ENCODE peak calls at places on chromosomes 3 and 15, in six cellular contexts. H is uterus, G is upper lobe of left lung, O is adrenal gland, R is testis, D is stomach. P is an unnamed sample.

GRCh38 chr15:45187894-45188830 is at the start of gene SHF:
- DNase-seq in H (peak), G (no peak), O (peak), R (peak), D (peak), P (peak)

GRCh38 chr15:45113380-45113990 is 487 bp downstream of the DUOX2 start:
- DNase-seq in H (no peak), G (no peak), O (no peak), R (no peak), D (no peak), P (no peak)

GRCh38 chr3:129130291-129130813 is 8.7 kb upstream of the RAB43 start:
- DNase-seq in H (no peak), G (no peak), O (no peak), R (no peak), D (no peak), P (no peak)

GRCh38 chr3:107269081-107269480 is 108.2 kb upstream of the CCDC54 start:
- DNase-seq in H (no peak), G (no peak), O (no peak), R (no peak), D (no peak), P (no peak)

GRCh38 chr15:61182955-61183354 is 46.1 kb downstream of the RORA start:
- DNase-seq in H (no peak), G (no peak), O (no peak), R (no peak), D (no peak), P (no peak)

GRCh38 chr3:112632596-112632995 is 8.3 kb downstream of the CCDC80 start:
- DNase-seq in H (no peak), G (no peak), O (no peak), R (no peak), D (no peak), P (no peak)

GRCh38 chr15:65408370-65409283 is 14.1 kb downstream of the IGDCC4 start:
- DNase-seq in H (no peak), G (no peak), O (no peak), R (no peak), D (no peak), P (no peak)

GRCh38 chr15:31499236-31499952 is 172.8 kb downstream of the KLF13 start:
- DNase-seq in H (no peak), G (no peak), O (no peak), R (no peak), D (no peak), P (no peak)

GRCh38 chr3:126910231-126910630 is 72.7 kb upstream of the PLXNA1 start:
- DNase-seq in H (no peak), G (no peak), O (no peak), R (no peak), D (no peak), P (no peak)

GRCh38 chr15:68055224-68055705 is 1.1 kb downstream of the PIAS1 start:
- DNase-seq in H (no peak), G (no peak), O (peak), R (peak), D (no peak), P (peak)

GRCh38 chr3:46981932-46982471 is 2.5 kb downstream of the NBEAL2 start:
- DNase-seq in H (no peak), G (no peak), O (no peak), R (no peak), D (peak), P (no peak)

GRCh38 chr15:42194502-42194901 is 13.6 kb downstream of the VPS39 start:
- DNase-seq in H (no peak), G (no peak), O (peak), R (no peak), D (no peak), P (peak)

GRCh38 chr3:167736264-167736787 is 805 bp downstream of the SERPINI1 start:
- DNase-seq in H (no peak), G (no peak), O (no peak), R (no peak), D (no peak), P (no peak)

GRCh38 chr3:149342413-149343340 is 9.2 kb upstream of the TM4SF18 start:
- DNase-seq in H (no peak), G (no peak), O (no peak), R (no peak), D (no peak), P (no peak)

GRCh38 chr3:21543380-21544075 is 207.5 kb downstream of the ZNF385D start:
- DNase-seq in H (no peak), G (peak), O (no peak), R (no peak), D (no peak), P (no peak)

GRCh38 chr3:46561951-46562350 is 4.2 kb downstream of the LRRC2 start:
- DNase-seq in H (no peak), G (no peak), O (no peak), R (no peak), D (no peak), P (no peak)

GRCh38 chr3:163779396-163780344 is 1298.6 kb downstream of the SI start:
- DNase-seq in H (no peak), G (no peak), O (no peak), R (no peak), D (no peak), P (no peak)

GRCh38 chr3:61561374-61562041 is at the start of gene PTPRG:
- DNase-seq in H (peak), G (peak), O (peak), R (peak), D (peak), P (peak)

GRCh38 chr3:117444175-117444574 is 734.6 kb downstream of the TUSC7 start:
- DNase-seq in H (no peak), G (peak), O (no peak), R (no peak), D (no peak), P (no peak)

GRCh38 chr3:74592359-74592758 is 22.1 kb downstream of the CNTN3 start:
- DNase-seq in H (no peak), G (no peak), O (no peak), R (no peak), D (no peak), P (no peak)

GRCh38 chr3:176623751-176624150 is 573.5 kb downstream of the TBL1XR1 start:
- DNase-seq in H (no peak), G (no peak), O (no peak), R (no peak), D (no peak), P (no peak)

GRCh38 chr15:66594344-66594743 is 28.5 kb upstream of the LCTL start:
- DNase-seq in H (no peak), G (no peak), O (no peak), R (no peak), D (no peak), P (no peak)

GRCh38 chr15:67006089-67007065 is 59.0 kb upstream of the SMAD3 start:
- DNase-seq in H (no peak), G (no peak), O (no peak), R (no peak), D (no peak), P (no peak)

GRCh38 chr15:73927003-73927475 is 777 bp downstream of the LOXL1 start:
- DNase-seq in H (peak), G (peak), O (peak), R (peak), D (peak), P (peak)

DNA sequence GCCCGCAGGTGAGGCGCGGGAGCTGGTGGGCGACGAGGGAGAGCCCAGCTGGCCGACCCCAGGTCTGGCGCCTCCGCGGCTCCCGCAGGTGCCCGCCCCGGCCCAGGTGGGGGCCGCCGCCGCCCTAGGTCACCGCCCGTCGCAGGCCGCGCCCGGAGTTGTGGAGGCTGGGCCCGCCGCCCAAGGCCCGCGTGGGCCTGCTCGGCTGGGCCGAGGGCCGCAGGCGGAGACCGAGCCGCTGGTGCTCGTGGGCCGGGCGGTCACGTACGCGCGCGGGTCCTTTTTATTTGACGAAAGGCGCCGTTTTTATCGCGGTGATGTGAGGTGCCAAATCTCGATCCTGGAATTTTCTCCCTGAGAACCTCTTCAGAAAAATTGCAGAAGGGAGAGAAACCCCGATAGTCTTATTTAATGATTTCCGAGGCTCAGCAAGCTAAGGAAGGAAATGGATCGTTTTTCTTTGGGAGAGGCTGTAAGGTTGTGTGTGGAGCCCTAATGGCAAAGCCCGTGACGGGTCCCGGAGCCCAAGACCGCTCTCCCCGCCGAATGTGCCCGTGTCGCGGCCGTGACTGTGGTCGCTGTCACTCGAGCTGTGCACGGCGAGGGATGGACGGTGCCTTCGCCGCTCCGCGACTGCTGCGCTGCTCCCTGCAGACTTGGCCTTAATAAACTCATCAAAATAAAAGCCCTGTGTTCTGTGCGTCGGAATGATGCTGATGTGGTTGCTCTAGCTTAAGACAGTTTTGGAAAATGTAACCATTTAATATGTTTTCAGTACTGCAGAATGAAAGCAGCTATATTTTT is 603 bp downstream of the APPL1 start:
- DNase-seq in H (peak), G (peak), O (peak), R (peak), D (peak), P (peak)
- TF ChIP-seq POLR2A in H (no peak), G (no peak), O (peak), R (no peak), D (no peak), P (no peak)

GRCh38 chr3:37763338-37763737 is 98.3 kb upstream of the CTDSPL start:
- DNase-seq in H (no peak), G (no peak), O (no peak), R (no peak), D (no peak), P (no peak)

GRCh38 chr3:37766220-37766605 is 95.5 kb upstream of the CTDSPL start:
- DNase-seq in H (no peak), G (no peak), O (no peak), R (no peak), D (no peak), P (no peak)

GRCh38 chr3:37762698-37763097 is 99.0 kb upstream of the CTDSPL start:
- DNase-seq in H (no peak), G (no peak), O (peak), R (no peak), D (no peak), P (no peak)

GRCh38 chr3:37765591-37766219 is 96.0 kb upstream of the CTDSPL start:
- DNase-seq in H (peak), G (no peak), O (peak), R (peak), D (no peak), P (no peak)

DNA sequence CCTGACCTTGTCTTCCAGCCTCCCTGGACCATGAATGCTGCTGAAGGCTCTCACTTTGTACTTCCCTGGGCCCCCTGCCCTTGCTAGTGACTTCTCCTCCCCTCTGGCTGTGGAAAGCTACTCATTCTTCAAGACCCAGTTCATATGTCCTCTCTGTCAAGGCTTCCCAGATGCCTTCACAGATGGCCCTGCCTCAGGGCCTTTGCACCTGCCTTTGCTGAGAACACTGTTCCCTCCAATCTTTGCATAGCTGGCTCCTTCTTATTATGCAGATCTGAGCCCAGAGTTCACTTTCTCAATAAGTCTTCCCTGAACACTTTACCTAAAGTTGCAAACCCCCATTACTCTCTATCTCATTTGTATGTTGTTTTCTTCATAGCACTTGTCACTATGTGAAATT is 97.1 kb upstream of the CTDSPL start:
- DNase-seq in H (no peak), G (no peak), O (no peak), R (no peak), D (no peak), P (no peak)
- H3K27ac ChIP-seq in H (no peak), G (no peak), O (no peak), R (peak), D (peak), P (no peak)

GRCh38 chr3:39142067-39142466 is 11.3 kb downstream of the CSRNP1 start:
- DNase-seq in H (no peak), G (no peak), O (peak), R (no peak), D (peak), P (no peak)

GRCh38 chr3:39144748-39145380 is 8.5 kb downstream of the CSRNP1 start:
- DNase-seq in H (no peak), G (peak), O (no peak), R (no peak), D (no peak), P (no peak)

GRCh38 chr3:39146083-39146501 is 7.3 kb downstream of the CSRNP1 start:
- DNase-seq in H (no peak), G (no peak), O (peak), R (no peak), D (no peak), P (no peak)

GRCh38 chr3:39143051-39143885 is 10.1 kb downstream of the CSRNP1 start:
- DNase-seq in H (no peak), G (peak), O (peak), R (no peak), D (no peak), P (no peak)

DNA sequence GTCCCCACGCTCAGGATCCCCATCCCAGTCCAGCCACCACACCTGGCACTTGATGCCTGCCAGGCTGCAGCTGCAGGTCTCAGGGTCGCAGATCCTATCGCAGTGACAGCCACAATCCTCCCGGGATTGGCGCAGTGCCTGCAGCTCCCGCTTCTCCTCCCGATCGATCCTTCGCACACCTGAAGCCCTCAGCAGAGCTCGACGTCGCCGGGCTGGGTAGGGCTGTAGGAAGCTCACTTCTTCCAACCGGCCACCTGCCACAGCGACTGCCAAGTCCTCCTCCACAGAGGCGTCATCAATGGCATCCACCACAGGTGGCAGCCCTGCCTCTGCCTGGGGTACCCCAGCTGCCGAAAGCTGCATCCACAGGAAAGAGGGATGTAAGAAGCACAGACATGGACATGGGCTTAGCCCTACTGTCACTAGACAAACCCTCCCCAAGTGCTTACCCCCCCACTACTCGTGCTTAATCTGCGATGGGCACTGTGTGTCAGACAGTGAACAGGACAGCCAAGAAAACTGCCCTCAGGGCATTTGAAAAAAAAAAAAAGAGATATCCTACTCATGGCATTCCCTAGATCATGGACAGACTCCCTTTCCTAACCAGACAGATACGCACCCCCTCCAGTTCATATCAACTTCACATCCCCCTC is 9.2 kb downstream of the CSRNP1 start:
- DNase-seq in H (no peak), G (peak), O (no peak), R (no peak), D (no peak), P (no peak)
- TF ChIP-seq POLR2A in H (no peak), G (no peak), O (no peak), R (no peak), D (no peak), P (no peak)

DNA sequence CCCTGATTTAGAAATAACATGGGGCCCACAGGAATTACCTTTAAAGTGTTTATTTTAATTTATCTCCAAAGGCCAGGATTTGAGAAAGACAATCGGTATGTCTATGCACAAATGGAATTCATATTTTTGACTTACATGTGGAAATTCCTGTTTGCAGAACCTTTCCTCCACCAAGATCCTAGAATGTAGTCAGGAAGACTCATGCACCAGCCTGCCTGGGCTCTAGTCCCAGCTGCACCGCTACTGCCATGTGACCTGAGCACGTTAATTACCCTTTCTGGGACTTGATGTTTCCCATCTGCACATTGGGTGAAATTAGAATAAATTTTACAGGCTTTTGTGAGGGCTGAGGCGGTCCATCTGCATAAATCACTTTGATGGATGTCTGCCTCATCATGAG is 194.2 kb downstream of the ATP10A start:
- DNase-seq in H (no peak), G (no peak), O (no peak), R (no peak), D (no peak), P (no peak)
- H3K27ac ChIP-seq in H (no peak), G (no peak), O (no peak), R (no peak), D (no peak), P (no peak)

DNA sequence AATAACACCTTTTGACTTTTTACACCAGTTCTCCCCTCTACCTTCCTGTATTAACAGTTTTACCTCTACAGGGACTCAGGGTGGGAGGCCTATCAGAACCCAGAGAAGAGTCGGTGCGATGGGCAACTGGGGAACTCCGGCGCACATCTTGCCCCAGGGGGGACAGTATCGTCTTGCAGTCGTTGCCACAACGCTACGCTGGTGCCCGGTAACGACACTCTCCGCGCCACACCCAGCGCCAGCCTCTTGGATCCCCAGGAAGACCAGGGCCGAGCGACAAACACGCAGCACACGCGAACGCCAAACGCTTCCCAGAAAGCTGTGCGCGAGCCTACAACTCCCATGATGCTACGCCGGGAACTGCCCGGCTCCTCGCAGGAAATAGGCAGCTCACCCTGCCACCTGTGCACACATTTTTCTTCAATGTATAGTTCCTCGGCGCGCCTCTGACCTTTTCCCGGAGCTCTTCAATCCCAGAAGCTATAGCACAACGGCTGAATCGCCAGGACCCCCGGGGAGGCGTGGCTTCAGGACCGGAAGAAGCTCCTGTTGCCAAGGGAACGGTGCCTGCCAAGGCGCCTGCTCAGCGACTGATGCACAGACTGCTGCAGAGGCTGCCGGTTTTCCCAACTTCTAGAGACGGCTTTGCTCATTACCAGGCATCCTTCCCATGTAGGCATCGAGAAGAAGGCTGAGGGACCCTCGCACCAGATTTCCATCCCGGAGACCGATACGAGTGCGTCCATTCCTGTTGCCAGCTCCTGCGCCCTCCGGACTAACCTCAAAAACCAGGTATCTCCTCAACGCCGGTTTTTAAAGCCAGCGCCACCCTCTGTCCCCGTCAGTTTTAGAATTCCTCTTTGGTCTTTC is at the start of gene ARL6:
- DNase-seq in H (peak), G (peak), O (peak), R (peak), D (peak), P (peak)
- TF ChIP-seq POLR2A in H (peak), G (no peak), O (peak), R (no peak), D (no peak), P (no peak)

P was measured in Peyer's patch.